ENCODE peak calls at places on chromosomes 7 and 10, in seven cellular contexts. One of them, this sample, is unnamed.

GRCh38 chr7:5711419-5711818 is 70.0 kb downstream of the RNF216 start:
- DNase-seq in brain microvascular endothelial cell: no peak
- DNase-seq in PC-3: no peak
- DNase-seq in RPMI8226: no peak
- DNase-seq in EH: no peak
- DNase-seq in aorta: no peak
- DNase-seq in stimulated activated CD4-positive, alpha-beta T cell treated with anti-CD3 and anti-CD28 coated beads, Interleukin-2, amount 100 ng/mL, for 24 hours: no peak
- DNase-seq in this sample: no peak

GRCh38 chr10:32256613-32257437 is 90.1 kb downstream of the EPC1 start:
- DNase-seq in brain microvascular endothelial cell: peak; percentile 28
- DNase-seq in PC-3: peak; percentile 47
- DNase-seq in RPMI8226: peak; percentile 58
- DNase-seq in EH: peak; percentile 64
- DNase-seq in aorta: no peak
- DNase-seq in stimulated activated CD4-positive, alpha-beta T cell treated with anti-CD3 and anti-CD28 coated beads, Interleukin-2, amount 100 ng/mL, for 24 hours: peak; percentile 74
- DNase-seq in this sample: peak; percentile 71

GRCh38 chr10:77834943-77835668 is 91.4 kb downstream of the DLG5 start:
- DNase-seq in brain microvascular endothelial cell: no peak
- DNase-seq in PC-3: no peak
- DNase-seq in RPMI8226: no peak
- DNase-seq in EH: no peak
- DNase-seq in aorta: no peak
- DNase-seq in stimulated activated CD4-positive, alpha-beta T cell treated with anti-CD3 and anti-CD28 coated beads, Interleukin-2, amount 100 ng/mL, for 24 hours: no peak
- DNase-seq in this sample: no peak

GRCh38 chr10:105210546-105210945 is 569.5 kb downstream of the SORCS3 start:
- DNase-seq in brain microvascular endothelial cell: no peak
- DNase-seq in PC-3: no peak
- DNase-seq in RPMI8226: no peak
- DNase-seq in EH: no peak
- DNase-seq in aorta: no peak
- DNase-seq in stimulated activated CD4-positive, alpha-beta T cell treated with anti-CD3 and anti-CD28 coated beads, Interleukin-2, amount 100 ng/mL, for 24 hours: no peak
- DNase-seq in this sample: no peak

GRCh38 chr7:18352339-18353255 is 143.0 kb upstream of the HDAC9 start:
- DNase-seq in brain microvascular endothelial cell: peak; percentile 57
- DNase-seq in PC-3: peak; percentile 83
- DNase-seq in RPMI8226: peak; percentile 59
- DNase-seq in EH: peak; percentile 77
- DNase-seq in aorta: peak; percentile 57
- DNase-seq in stimulated activated CD4-positive, alpha-beta T cell treated with anti-CD3 and anti-CD28 coated beads, Interleukin-2, amount 100 ng/mL, for 24 hours: peak; percentile 5
- DNase-seq in this sample: no peak

GRCh38 chr10:19719320-19719719 is 96.9 kb upstream of the PLXDC2 start:
- DNase-seq in brain microvascular endothelial cell: peak; percentile 49
- DNase-seq in PC-3: peak; percentile 16
- DNase-seq in RPMI8226: no peak
- DNase-seq in EH: peak; percentile 4
- DNase-seq in aorta: no peak
- DNase-seq in stimulated activated CD4-positive, alpha-beta T cell treated with anti-CD3 and anti-CD28 coated beads, Interleukin-2, amount 100 ng/mL, for 24 hours: no peak
- DNase-seq in this sample: no peak

GRCh38 chr10:132885451-132886210 is 56.7 kb downstream of the CFAP46 start:
- DNase-seq in brain microvascular endothelial cell: no peak
- DNase-seq in PC-3: no peak
- DNase-seq in RPMI8226: no peak
- DNase-seq in EH: no peak
- DNase-seq in aorta: peak; percentile 32
- DNase-seq in stimulated activated CD4-positive, alpha-beta T cell treated with anti-CD3 and anti-CD28 coated beads, Interleukin-2, amount 100 ng/mL, for 24 hours: no peak
- DNase-seq in this sample: peak; percentile 38

GRCh38 chr7:124643196-124643850 is 122.3 kb downstream of the GPR37 start:
- DNase-seq in brain microvascular endothelial cell: no peak
- DNase-seq in PC-3: no peak
- DNase-seq in RPMI8226: no peak
- DNase-seq in EH: no peak
- DNase-seq in aorta: no peak
- DNase-seq in stimulated activated CD4-positive, alpha-beta T cell treated with anti-CD3 and anti-CD28 coated beads, Interleukin-2, amount 100 ng/mL, for 24 hours: no peak
- DNase-seq in this sample: no peak

GRCh38 chr10:105247831-105248499 is 606.9 kb downstream of the SORCS3 start:
- DNase-seq in brain microvascular endothelial cell: no peak
- DNase-seq in PC-3: no peak
- DNase-seq in RPMI8226: no peak
- DNase-seq in EH: no peak
- DNase-seq in aorta: no peak
- DNase-seq in stimulated activated CD4-positive, alpha-beta T cell treated with anti-CD3 and anti-CD28 coated beads, Interleukin-2, amount 100 ng/mL, for 24 hours: no peak
- DNase-seq in this sample: no peak

GRCh38 chr7:149683898-149684297 is 89.5 kb downstream of the ZNF467 start:
- DNase-seq in brain microvascular endothelial cell: no peak
- DNase-seq in PC-3: no peak
- DNase-seq in RPMI8226: no peak
- DNase-seq in EH: no peak
- DNase-seq in aorta: no peak
- DNase-seq in stimulated activated CD4-positive, alpha-beta T cell treated with anti-CD3 and anti-CD28 coated beads, Interleukin-2, amount 100 ng/mL, for 24 hours: no peak
- DNase-seq in this sample: no peak

GRCh38 chr7:44755698-44756627 is 7.3 kb downstream of the ZMIZ2 start:
- DNase-seq in brain microvascular endothelial cell: no peak
- DNase-seq in PC-3: no peak
- DNase-seq in RPMI8226: no peak
- DNase-seq in EH: no peak
- DNase-seq in aorta: no peak
- DNase-seq in stimulated activated CD4-positive, alpha-beta T cell treated with anti-CD3 and anti-CD28 coated beads, Interleukin-2, amount 100 ng/mL, for 24 hours: no peak
- DNase-seq in this sample: no peak

GRCh38 chr10:121232494-121232893 is 365.8 kb downstream of the FGFR2 start:
- DNase-seq in brain microvascular endothelial cell: no peak
- DNase-seq in PC-3: no peak
- DNase-seq in RPMI8226: no peak
- DNase-seq in EH: no peak
- DNase-seq in aorta: no peak
- DNase-seq in stimulated activated CD4-positive, alpha-beta T cell treated with anti-CD3 and anti-CD28 coated beads, Interleukin-2, amount 100 ng/mL, for 24 hours: no peak
- DNase-seq in this sample: no peak

GRCh38 chr7:98659746-98660145 is 42.7 kb downstream of the NPTX2 start:
- DNase-seq in brain microvascular endothelial cell: no peak
- DNase-seq in PC-3: no peak
- DNase-seq in RPMI8226: no peak
- DNase-seq in EH: no peak
- DNase-seq in aorta: no peak
- DNase-seq in stimulated activated CD4-positive, alpha-beta T cell treated with anti-CD3 and anti-CD28 coated beads, Interleukin-2, amount 100 ng/mL, for 24 hours: no peak
- DNase-seq in this sample: no peak

GRCh38 chr10:57791546-57791945 is 476.1 kb downstream of the IPMK start:
- DNase-seq in brain microvascular endothelial cell: no peak
- DNase-seq in PC-3: peak; percentile 45
- DNase-seq in RPMI8226: no peak
- DNase-seq in EH: no peak
- DNase-seq in aorta: no peak
- DNase-seq in stimulated activated CD4-positive, alpha-beta T cell treated with anti-CD3 and anti-CD28 coated beads, Interleukin-2, amount 100 ng/mL, for 24 hours: no peak
- DNase-seq in this sample: no peak

GRCh38 chr7:142451346-142451745 is 193.5 kb upstream of the PRSS58 start:
- DNase-seq in brain microvascular endothelial cell: no peak
- DNase-seq in PC-3: no peak
- DNase-seq in RPMI8226: no peak
- DNase-seq in EH: no peak
- DNase-seq in aorta: no peak
- DNase-seq in stimulated activated CD4-positive, alpha-beta T cell treated with anti-CD3 and anti-CD28 coated beads, Interleukin-2, amount 100 ng/mL, for 24 hours: no peak
- DNase-seq in this sample: no peak

This sample was measured in right lobe of liver.